ENCODE peak calls at places on chromosomes 6 and 20, in seven cellular contexts. U is GM04504; G is Caki2; A is Caco-2; K is stimulated activated CD4-positive, alpha-beta T cell treated with anti-CD3 and anti-CD28 coated beads, Interleukin-1b, Interleukin-23, amount 100 ng/mL, for 4 hours; Y is body of pancreas; D is stimulated activated naive B cell treated with anti-CD40 and anti-IgM and Interleukin-4, amounts not matched to agents 10 μg/mL and 1 μg/mL and 100 μg/mL, for 72 hours. H is an unnamed sample.

GRCh38 chr6:132259070-132259469 is 142.2 kb downstream of the MOXD1 start:
- DNase-seq in U (no peak), G (no peak), A (no peak), K (no peak), Y (no peak), D (no peak), H (peak)

GRCh38 chr6:148423601-148424270 is 81.1 kb downstream of the SASH1 start:
- DNase-seq in U (no peak), G (peak), A (no peak), K (no peak), Y (peak), D (no peak), H (no peak)

GRCh38 chr6:116779569-116780164 is 14.1 kb upstream of the FAM162B start:
- DNase-seq in U (no peak), G (peak), A (no peak), K (no peak), Y (no peak), D (no peak), H (peak)

GRCh38 chr6:143262859-143263258 is 187.6 kb downstream of the ADAT2 start:
- DNase-seq in U (no peak), G (no peak), A (no peak), K (no peak), Y (no peak), D (no peak), H (no peak)

GRCh38 chr6:163151212-163151611 is 263.3 kb upstream of the QKI start:
- DNase-seq in U (no peak), G (no peak), A (no peak), K (no peak), Y (no peak), D (no peak), H (no peak)

GRCh38 chr6:119749341-119749740 is 399.8 kb upstream of the MAN1A1 start:
- DNase-seq in U (peak), G (no peak), A (no peak), K (no peak), Y (no peak), D (no peak), H (no peak)

GRCh38 chr20:42987376-42988114 is 202.2 kb downstream of the PTPRT start:
- DNase-seq in U (no peak), G (no peak), A (no peak), K (no peak), Y (no peak), D (no peak), H (no peak)

GRCh38 chr6:148761532-148761951 is 14.7 kb downstream of the UST start:
- DNase-seq in U (no peak), G (no peak), A (no peak), K (no peak), Y (peak), D (peak), H (no peak)

GRCh38 chr6:145271086-145271485 is 464.2 kb downstream of the EPM2A start:
- DNase-seq in U (no peak), G (no peak), A (no peak), K (no peak), Y (no peak), D (no peak), H (no peak)

GRCh38 chr6:132520953-132521352 is 8.0 kb upstream of the STX7 start:
- DNase-seq in U (peak), G (no peak), A (no peak), K (no peak), Y (no peak), D (no peak), H (no peak)

GRCh38 chr20:11796041-11796440 is 121.7 kb upstream of the BTBD3 start:
- DNase-seq in U (no peak), G (no peak), A (no peak), K (no peak), Y (no peak), D (no peak), H (no peak)

GRCh38 chr6:139839506-139840156 is 465.2 kb upstream of the CITED2 start:
- DNase-seq in U (peak), G (no peak), A (no peak), K (no peak), Y (peak), D (peak), H (no peak)

GRCh38 chr20:16758459-16759160 is 10.5 kb downstream of the OTOR start:
- DNase-seq in U (no peak), G (no peak), A (no peak), K (no peak), Y (no peak), D (no peak), H (no peak)

GRCh38 chr6:38068854-38069253 is 249.3 kb downstream of the ZFAND3 start:
- DNase-seq in U (no peak), G (no peak), A (no peak), K (no peak), Y (peak), D (no peak), H (no peak)

GRCh38 chr6:18155864-18156396 is 708 bp downstream of the KDM1B start:
- DNase-seq in U (no peak), G (peak), A (peak), K (peak), Y (peak), D (peak), H (peak)

GRCh38 chr6:82248233-82248735 is 740 bp upstream of the IBTK start:
- DNase-seq in U (peak), G (peak), A (peak), K (no peak), Y (peak), D (no peak), H (peak)

GRCh38 chr6:111657146-111657545 is 51.5 kb upstream of the TRAF3IP2 start:
- DNase-seq in U (peak), G (peak), A (no peak), K (no peak), Y (no peak), D (no peak), H (no peak)

GRCh38 chr20:47568837-47569410 is 67.2 kb downstream of the NCOA3 start:
- DNase-seq in U (no peak), G (no peak), A (no peak), K (no peak), Y (no peak), D (no peak), H (no peak)

GRCh38 chr6:35757461-35758123 is 18.8 kb upstream of the CLPSL2 start:
- DNase-seq in U (no peak), G (no peak), A (no peak), K (no peak), Y (peak), D (no peak), H (peak)

GRCh38 chr20:51169813-51170212 is 146.9 kb upstream of the KCNG1 start:
- DNase-seq in U (no peak), G (no peak), A (peak), K (no peak), Y (no peak), D (no peak), H (no peak)

GRCh38 chr20:1943267-1944002 is 48.2 kb downstream of the SIRPA start:
- DNase-seq in U (peak), G (no peak), A (no peak), K (no peak), Y (peak), D (no peak), H (no peak)

GRCh38 chr6:86122086-86122485 is 479.4 kb upstream of the SYNCRIP start:
- DNase-seq in U (no peak), G (no peak), A (no peak), K (no peak), Y (no peak), D (no peak), H (no peak)